ENCODE peak calls at places on chromosomes 3 and 15, in nine cellular contexts. R is A549, V is ovary, P is suprapubic skin, I is transverse colon, N is tibial nerve, L is GM12878, G is H1, T is K562. F is an unnamed sample.

GRCh38 chr3:115960799-115961198 is 337.5 kb downstream of the GAP43 start:
- DNase-seq in V (no peak), T (no peak), N (no peak), L (no peak), G (no peak), R (no peak), P (no peak), I (no peak), F (no peak)

GRCh38 chr3:194806991-194807685 is 121.5 kb downstream of the FAM43A start:
- DNase-seq in V (no peak), T (no peak), I (no peak), G (no peak), P (no peak), N (no peak), L (no peak), R (peak; percentile 17), F (no peak)

GRCh38 chr15:59406446-59406845 is 31.5 kb upstream of the FAM81A start:
- DNase-seq in P (no peak), V (no peak), I (no peak), N (no peak), R (no peak), G (no peak), T (no peak), L (no peak), F (no peak)

GRCh38 chr3:17055374-17056276 is 170.9 kb downstream of the PLCL2 start:
- DNase-seq in G (no peak), N (no peak), I (no peak), R (no peak), L (peak; percentile 90), P (no peak), T (no peak), V (no peak), F (no peak)

GRCh38 chr3:99365396-99365795 is 273.0 kb upstream of the COL8A1 start:
- DNase-seq in R (no peak), T (no peak), V (no peak), P (no peak), N (no peak), L (no peak), G (no peak), I (no peak), F (no peak)

GRCh38 chr15:28901987-28902745 is 16.4 kb downstream of the APBA2 start:
- DNase-seq in V (no peak), N (no peak), P (peak; percentile 30), R (peak; percentile 32), G (no peak), L (no peak), I (no peak), T (peak; percentile 64), F (no peak)

GRCh38 chr3:97464035-97464434 is 300.5 kb upstream of the ARL6 start:
- DNase-seq in R (no peak), P (no peak), G (no peak), L (no peak), V (no peak), N (no peak), I (no peak), T (no peak), F (no peak)

GRCh38 chr3:16975083-16975482 is 90.3 kb downstream of the PLCL2 start:
- DNase-seq in L (no peak), T (no peak), R (no peak), P (no peak), G (no peak), N (no peak), V (no peak), I (no peak), F (no peak)

GRCh38 chr3:128454310-128454618 is 12.4 kb downstream of the DNAJB8 start:
- DNase-seq in L (no peak), N (no peak), I (no peak), R (no peak), T (no peak), P (no peak), V (no peak), G (no peak), F (no peak)

GRCh38 chr3:158909870-158910269 is 108.0 kb downstream of the MFSD1 start:
- DNase-seq in V (peak; percentile 10), N (no peak), T (no peak), P (no peak), I (no peak), L (no peak), R (no peak), G (no peak), F (no peak)

GRCh38 chr15:100711479-100712130 is 109.2 kb downstream of the ASB7 start:
- DNase-seq in R (no peak), V (no peak), I (no peak), N (no peak), G (no peak), L (no peak), T (no peak), P (no peak), F (no peak)

GRCh38 chr15:74752486-74753395 is 4.1 kb downstream of the CYP1A2 start:
- DNase-seq in T (no peak), R (no peak), G (no peak), N (no peak), P (no peak), V (no peak), L (no peak), I (no peak), F (no peak)

GRCh38 chr15:87477759-87478687 is 778.5 kb downstream of the NTRK3 start:
- DNase-seq in L (no peak), P (no peak), R (peak; percentile 66), I (no peak), N (peak; percentile 17), T (peak; percentile 17), V (no peak), G (no peak), F (no peak)

GRCh38 chr15:100537326-100537725 is 8.6 kb upstream of the CERS3 start:
- DNase-seq in L (peak; percentile 35), G (no peak), I (no peak), V (no peak), N (no peak), P (no peak), R (no peak), T (no peak), F (no peak)

GRCh38 chr3:123478314-123478713 is 29.4 kb upstream of the ADCY5 start:
- DNase-seq in R (no peak), L (no peak), P (no peak), V (no peak), G (no peak), T (no peak), N (no peak), I (no peak), F (no peak)

GRCh38 chr3:142057331-142057725 is 92.0 kb downstream of the TFDP2 start:
- DNase-seq in I (no peak), P (no peak), N (no peak), R (no peak), T (no peak), G (no peak), V (no peak), L (no peak), F (no peak)

GRCh38 chr15:101242160-101242998 is 9.5 kb downstream of the CHSY1 start:
- DNase-seq in I (peak; percentile 45), T (no peak), R (no peak), V (no peak), N (no peak), P (no peak), G (no peak), L (peak; percentile 74), F (no peak)

GRCh38 chr3:13564751-13565560 is 16.0 kb downstream of the FBLN2 start:
- DNase-seq in T (no peak), L (no peak), G (no peak), I (no peak), P (no peak), N (no peak), V (no peak), R (no peak), F (no peak)
- TF ChIP-seq EP300 in T (no peak), L (no peak), G (no peak), I (no peak), P (no peak), N (no peak), V (no peak), R (no peak), F (no peak)

GRCh38 chr3:169145551-169145950 is 518.0 kb downstream of the MECOM start:
- DNase-seq in I (no peak), V (no peak), N (no peak), G (no peak), L (no peak), T (no peak), R (no peak), P (no peak), F (no peak)

GRCh38 chr3:169144271-169144670 is 519.2 kb downstream of the MECOM start:
- DNase-seq in P (no peak), L (no peak), N (no peak), R (no peak), T (no peak), V (no peak), I (no peak), G (no peak), F (no peak)

GRCh38 chr3:169144691-169145090 is 518.8 kb downstream of the MECOM start:
- DNase-seq in R (no peak), N (no peak), G (no peak), I (no peak), T (peak; percentile 8), V (no peak), P (no peak), L (no peak), F (no peak)

GRCh38 chr3:169146112-169146665 is 517.3 kb downstream of the MECOM start:
- DNase-seq in T (peak; percentile 79), G (peak; percentile 62), L (no peak), P (no peak), N (no peak), R (no peak), I (peak; percentile 53), V (peak; percentile 12), F (peak; percentile 73)

GRCh38 chr3:169143471-169143870 is 520.0 kb downstream of the MECOM start:
- DNase-seq in L (no peak), R (no peak), I (no peak), T (no peak), P (no peak), G (no peak), V (no peak), N (no peak), F (no peak)
- TF ChIP-seq EP300 in L (no peak), R (no peak), I (no peak), T (no peak), P (no peak), G (no peak), V (no peak), N (peak; percentile 7), F (no peak)

DNA sequence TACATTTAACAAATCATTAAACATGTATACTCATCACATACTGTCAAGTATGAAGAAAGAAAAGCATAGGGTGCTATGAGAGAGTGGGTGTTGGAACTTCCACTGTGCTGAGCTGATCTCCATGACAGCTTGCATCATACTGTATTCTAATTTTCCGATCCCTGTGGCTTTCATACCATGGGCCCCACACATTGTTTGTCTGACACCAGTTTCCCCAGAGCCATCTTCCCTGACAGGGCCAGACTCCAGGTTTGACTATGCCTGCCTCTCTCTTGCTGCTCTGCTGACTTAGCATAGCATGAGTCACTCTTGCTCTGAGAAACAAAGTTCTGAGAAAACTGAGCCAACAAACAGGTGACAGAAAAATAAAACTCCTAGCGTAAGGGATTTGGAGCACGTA is 37.0 kb upstream of the CASR start:
- DNase-seq in T (no peak), V (no peak), I (no peak), R (no peak), P (no peak), N (no peak), G (no peak), L (peak; percentile 37), F (no peak)
- TF ChIP-seq EP300 in T (no peak), V (no peak), I (no peak), R (no peak), P (no peak), N (no peak), G (no peak), L (no peak), F (no peak)

GRCh38 chr3:130010556-130010955 is 36.0 kb downstream of the TRH start:
- DNase-seq in L (no peak), I (no peak), R (no peak), V (no peak), G (no peak), T (no peak), N (no peak), P (no peak), F (no peak)

GRCh38 chr3:130014526-130014925 is 40.0 kb downstream of the TRH start:
- DNase-seq in R (no peak), L (no peak), T (no peak), P (no peak), G (no peak), V (no peak), N (no peak), I (no peak), F (no peak)
- TF ChIP-seq EP300 in R (no peak), L (no peak), T (no peak), P (no peak), G (no peak), V (no peak), N (no peak), I (no peak), F (no peak)

F was measured in stomach.